ENCODE peak calls at places on chromosome 20, in five cellular contexts. B is K562, D is A549, C is HepG2, L is GM12878. R is an unnamed sample.

GRCh38 chr20:9919271-9920014 is 80.6 kb upstream of the PAK5 start:
- DNase-seq in L (peak), C (no peak), B (no peak), D (no peak), R (no peak)

GRCh38 chr20:10536531-10536930 is 101.4 kb downstream of the SLX4IP start:
- DNase-seq in C (peak), D (no peak), B (no peak), L (no peak), R (peak)

GRCh38 chr20:53369871-53370270 is 223.8 kb downstream of the ZNF217 start:
- DNase-seq in D (no peak), L (no peak), C (no peak), B (no peak), R (no peak)

GRCh38 chr20:44038681-44039123 is 124.0 kb downstream of the TOX2 start:
- DNase-seq in L (no peak), D (no peak), C (no peak), B (no peak), R (no peak)

GRCh38 chr20:10316582-10316981 is 98.0 kb downstream of the SNAP25 start:
- DNase-seq in B (peak), D (no peak), C (peak), L (peak), R (peak)

GRCh38 chr20:35007891-35008290 is 52.2 kb downstream of the MYH7B start:
- DNase-seq in D (no peak), L (no peak), C (no peak), B (no peak), R (no peak)

GRCh38 chr20:51759769-51760510 is 8.2 kb downstream of the ATP9A start:
- DNase-seq in B (no peak), D (no peak), C (peak), L (no peak), R (peak)

GRCh38 chr20:45059022-45059728 is 41.8 kb downstream of the KCNS1 start:
- DNase-seq in D (no peak), B (no peak), L (no peak), C (no peak), R (no peak)

GRCh38 chr20:4546786-4547185 is 174.9 kb upstream of the PRND start:
- DNase-seq in C (no peak), L (no peak), B (no peak), D (peak), R (no peak)

GRCh38 chr20:61253640-61254511 is 1.8 kb downstream of the CDH4 start:
- DNase-seq in C (no peak), D (peak), B (no peak), L (no peak), R (peak)

DNA sequence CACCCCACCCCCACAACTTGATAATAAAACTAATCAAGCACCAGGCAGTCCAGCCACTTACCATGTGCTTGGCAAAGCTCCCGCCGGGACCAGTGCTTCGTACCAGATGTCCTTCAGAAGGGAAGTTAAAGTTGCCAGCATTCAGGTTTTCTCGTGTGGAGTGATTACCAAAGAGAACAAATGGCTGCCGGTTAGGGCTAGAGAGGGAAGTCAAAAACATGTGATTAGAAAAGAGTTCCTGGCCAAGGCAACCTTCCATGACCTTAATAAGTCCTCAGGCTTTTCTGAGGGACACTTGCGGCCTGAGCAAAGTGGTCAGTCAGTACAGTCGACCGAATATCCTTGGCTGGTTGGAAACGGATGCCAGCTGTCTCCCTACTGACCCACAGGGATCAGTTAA is 67.0 kb downstream of the DNAAF9 start:
- DNase-seq in C (no peak), D (no peak), L (no peak), B (no peak), R (no peak)
- H3K4me3 ChIP-seq in C (no peak), D (no peak), L (no peak), B (no peak), R (no peak)

DNA sequence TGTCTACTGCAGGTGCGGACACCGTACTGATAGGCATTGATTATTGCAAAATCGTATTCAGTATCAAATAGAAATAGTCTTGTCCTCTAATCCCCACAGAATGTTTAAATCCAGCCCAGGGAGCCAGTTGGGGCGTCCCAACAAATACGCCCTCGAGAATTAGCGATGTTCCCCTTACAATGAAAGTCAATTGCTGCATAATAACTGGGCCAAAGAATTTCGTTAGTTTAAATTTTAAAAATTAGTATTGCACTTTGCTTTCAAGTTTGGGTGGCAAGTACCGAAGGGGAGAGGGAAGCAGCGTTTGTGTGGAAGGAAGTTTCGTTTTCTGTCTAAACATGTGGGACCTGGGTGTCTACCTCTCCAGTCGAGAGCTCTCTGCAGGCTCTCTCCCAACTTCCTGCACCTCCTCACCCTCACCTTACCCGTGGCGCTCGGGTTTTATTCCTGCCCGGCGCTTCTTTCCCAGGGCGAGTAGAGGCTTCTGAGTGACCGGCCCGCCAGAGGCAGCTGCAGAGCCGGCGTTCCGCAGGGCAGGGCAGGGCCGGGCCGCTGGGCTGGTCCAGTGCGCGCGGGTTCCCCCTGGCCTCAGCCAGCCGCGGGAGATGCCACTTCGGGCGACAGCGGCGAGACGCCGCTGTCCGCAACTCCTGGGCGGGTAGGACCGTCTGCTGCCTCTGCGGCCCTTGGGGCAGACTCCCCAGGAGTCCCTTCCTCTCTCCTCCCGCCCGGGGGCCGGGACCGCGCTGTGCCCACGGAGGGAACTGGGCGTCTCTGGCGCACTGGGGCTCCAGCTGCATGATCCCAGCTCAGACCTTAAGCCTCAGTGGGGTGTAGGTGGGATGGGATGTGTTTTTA is 862 bp upstream of the TFAP2C start:
- DNase-seq in D (peak), B (no peak), L (no peak), C (no peak), R (peak)
- H3K4me2 ChIP-seq in D (peak), B (no peak), L (peak), C (no peak), R (peak)

GRCh38 chr20:8344106-8344505 is 212.0 kb downstream of the PLCB1 start:
- DNase-seq in D (no peak), B (no peak), C (no peak), L (no peak), R (no peak)

GRCh38 chr20:8346898-8347297 is 214.8 kb downstream of the PLCB1 start:
- DNase-seq in C (no peak), B (no peak), L (no peak), D (no peak), R (no peak)

GRCh38 chr20:8339313-8339712 is 207.2 kb downstream of the PLCB1 start:
- DNase-seq in B (no peak), L (no peak), D (no peak), C (no peak), R (no peak)

DNA sequence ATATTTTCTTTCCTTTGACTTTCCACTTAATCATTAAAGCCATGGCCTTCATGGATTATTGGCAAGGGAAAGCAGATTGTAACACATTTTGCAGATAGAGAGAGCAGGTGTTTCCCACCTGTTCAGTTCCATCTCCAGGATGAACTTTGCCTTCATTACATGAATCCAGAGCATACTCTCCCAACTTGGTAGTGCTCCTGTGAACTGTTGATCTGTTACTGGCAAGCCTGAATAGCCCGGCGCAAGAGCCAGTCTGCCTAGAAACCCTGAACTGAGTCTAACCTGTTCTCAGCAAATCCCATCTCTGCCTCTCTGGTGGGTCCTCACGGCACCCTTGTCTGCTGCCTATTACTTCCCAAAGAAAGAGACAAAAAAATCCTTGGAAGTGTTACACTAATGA is 210.3 kb downstream of the PLCB1 start:
- DNase-seq in L (no peak), D (no peak), B (no peak), C (no peak), R (no peak)
- TF ChIP-seq JUNB in L (no peak), D (no peak), B (no peak), C (no peak), R (no peak)

GRCh38 chr20:38091447-38092216 is 58.1 kb downstream of the RPRD1B start:
- DNase-seq in B (peak), C (no peak), L (peak), D (no peak), R (no peak)

GRCh38 chr20:38092260-38092857 is 58.8 kb downstream of the RPRD1B start:
- DNase-seq in C (no peak), D (no peak), L (peak), B (no peak), R (no peak)

GRCh38 chr20:38093641-38094077 is 60.1 kb downstream of the RPRD1B start:
- DNase-seq in L (no peak), C (peak), B (no peak), D (no peak), R (no peak)

GRCh38 chr20:38094373-38094775 is 60.8 kb downstream of the RPRD1B start:
- DNase-seq in B (peak), C (peak), D (peak), L (peak), R (no peak)

DNA sequence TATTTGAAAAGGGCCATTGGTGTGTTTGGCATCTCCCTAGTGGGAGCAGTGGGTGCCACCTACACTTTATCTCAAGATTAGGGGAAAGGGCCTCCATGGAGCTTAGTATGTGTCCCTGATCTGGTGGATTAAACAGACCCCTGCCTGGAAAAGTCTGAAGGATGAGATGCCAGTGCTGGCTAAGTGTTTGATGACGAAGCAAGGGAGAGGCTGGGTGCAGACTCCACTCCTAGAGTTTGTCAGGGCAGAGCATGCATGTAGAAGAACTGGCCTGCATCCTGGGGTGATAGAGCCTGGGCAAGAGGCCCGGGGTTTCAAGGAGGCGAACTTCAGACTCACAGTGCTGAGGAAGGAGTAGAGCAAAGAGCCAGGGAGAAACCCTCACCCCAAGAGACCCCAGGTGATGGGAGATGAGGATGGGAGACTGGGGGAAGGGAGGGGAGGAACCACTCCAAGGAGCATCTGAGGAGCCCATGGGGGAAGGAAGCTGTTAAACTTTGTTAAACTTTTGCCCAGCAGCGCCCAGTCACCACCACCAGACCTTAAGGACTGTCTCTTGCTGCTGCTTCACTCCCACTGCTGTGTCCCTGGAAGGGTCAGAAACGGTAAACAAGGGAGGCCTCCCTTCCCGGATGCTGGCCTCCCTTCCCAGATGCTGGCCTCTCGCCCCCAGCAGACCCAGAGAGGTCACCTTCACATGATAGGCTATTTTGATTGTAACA is 61.6 kb downstream of the RPRD1B start:
- DNase-seq in B (no peak), C (no peak), D (no peak), L (no peak), R (no peak)
- H3K4me3 ChIP-seq in B (no peak), C (no peak), D (no peak), L (peak), R (no peak)

DNA sequence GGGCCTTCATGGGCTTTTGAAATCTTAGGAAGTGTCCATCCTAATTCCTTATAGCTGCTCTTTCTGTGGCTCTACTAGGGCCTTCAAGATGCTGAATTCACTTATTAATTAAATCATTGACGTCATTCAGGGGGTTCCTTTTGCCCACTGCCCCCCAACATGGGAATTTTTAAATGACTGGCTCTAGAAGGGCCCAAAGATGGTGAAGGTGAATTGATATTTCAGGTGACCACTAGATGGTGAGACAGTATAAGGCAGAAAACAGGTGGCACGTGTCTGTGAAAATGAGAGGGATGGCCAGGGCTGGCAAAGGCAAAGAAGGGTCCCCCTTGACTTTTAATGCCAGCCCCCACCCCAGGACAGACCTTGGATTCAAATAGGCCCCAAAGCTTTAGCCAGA is 11.8 kb downstream of the GNAS start:
- DNase-seq in C (no peak), L (no peak), D (no peak), B (no peak), R (no peak)
- H3K4me2 ChIP-seq in C (no peak), L (no peak), D (no peak), B (no peak), R (no peak)

DNA sequence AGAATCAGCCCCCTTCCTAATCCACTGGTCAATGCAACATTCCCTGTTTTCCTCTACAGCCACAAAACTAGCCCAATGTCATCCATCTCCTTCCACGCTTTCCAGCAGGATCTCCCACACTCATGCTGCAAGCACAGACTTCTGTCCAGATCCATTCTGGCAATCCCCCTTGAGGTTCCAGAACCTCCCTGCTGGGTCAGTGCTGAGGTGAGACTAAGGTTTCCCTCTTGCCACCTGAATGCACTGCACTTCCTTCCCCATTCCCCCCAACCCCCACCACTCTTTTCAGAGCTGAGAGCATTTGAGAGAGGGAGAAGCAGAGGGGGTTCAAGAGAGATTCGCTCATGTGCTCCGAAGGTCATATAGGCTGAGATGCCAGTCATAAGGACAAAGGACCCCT is 43.9 kb downstream of the EBF4 start:
- DNase-seq in D (no peak), B (no peak), L (no peak), C (no peak), R (no peak)
- TF ChIP-seq JUNB in D (no peak), B (no peak), L (no peak), C (no peak), R (no peak)

R was measured in GM23338.